ENCODE peak calls at places on chromosomes 6 and 20, in eight cellular contexts. Q, R, I, G, K, Y, A and D are unnamed samples.

GRCh38 chr6:44022296-44022661 is 105.0 kb downstream of the MRPL14 start:
- DNase-seq in Q (no peak), R (no peak), I (no peak), Y (peak; percentile 68), G (no peak), A (no peak), K (no peak), D (peak; percentile 53)

GRCh38 chr20:24100370-24101011 is 111.9 kb upstream of the GGTLC1 start:
- DNase-seq in Y (peak; percentile 56), R (peak; percentile 47), I (peak; percentile 66), A (peak; percentile 25), Q (peak; percentile 46), K (no peak), G (peak; percentile 62), D (peak; percentile 84)

GRCh38 chr20:31720486-31721407 is 1.9 kb downstream of the BCL2L1 start:
- DNase-seq in R (no peak), Y (no peak), A (peak; percentile 60), K (no peak), G (no peak), I (no peak), Q (no peak), D (peak; percentile 46)

GRCh38 chr6:159098636-159099106 is 53.9 kb upstream of the TAGAP start:
- DNase-seq in G (no peak), I (no peak), Q (no peak), R (no peak), K (peak; percentile 44), A (no peak), Y (no peak), D (peak; percentile 73)

GRCh38 chr6:90219168-90219985 is 77.3 kb downstream of the BACH2 start:
- DNase-seq in I (no peak), A (peak; percentile 20), Q (peak; percentile 18), R (peak; percentile 54), K (no peak), Y (peak; percentile 96), G (peak; percentile 49), D (peak; percentile 65)

GRCh38 chr6:136563386-136564152 is 13.3 kb upstream of the MAP7 start:
- DNase-seq in Q (no peak), R (no peak), A (no peak), I (no peak), G (no peak), K (no peak), Y (no peak), D (no peak)

GRCh38 chr20:56925696-56926101 is 296.6 kb downstream of the TFAP2C start:
- DNase-seq in Y (no peak), G (no peak), I (no peak), K (no peak), R (no peak), A (no peak), Q (no peak), D (no peak)

GRCh38 chr6:31829633-31830492 is 2.3 kb downstream of the HSPA1B start:
- DNase-seq in A (no peak), K (no peak), R (no peak), Q (no peak), G (no peak), I (peak; percentile 47), Y (peak; percentile 75), D (peak; percentile 55)

GRCh38 chr20:33064572-33065287 is 11.0 kb downstream of the BPIFB3 start:
- DNase-seq in K (no peak), I (no peak), Q (no peak), Y (no peak), G (no peak), R (no peak), A (no peak), D (no peak)

GRCh38 chr6:111559193-111560097 is 46.2 kb downstream of the TRAF3IP2 start:
- DNase-seq in R (peak; percentile 37), Y (peak; percentile 97), A (no peak), I (no peak), G (no peak), Q (no peak), K (no peak), D (no peak)

GRCh38 chr6:47241742-47242482 is 67.8 kb downstream of the TNFRSF21 start:
- DNase-seq in Q (no peak), A (no peak), K (no peak), G (no peak), Y (peak; percentile 32), I (peak; percentile 30), R (no peak), D (peak; percentile 27)

GRCh38 chr6:28597217-28597835 is 71.6 kb downstream of the GPX5 start:
- DNase-seq in I (peak; percentile 79), G (no peak), A (no peak), Y (peak; percentile 63), K (no peak), Q (peak; percentile 41), R (peak; percentile 72), D (peak; percentile 77)